ENCODE peak calls at places on chromosomes 6 and 20, in seven cellular contexts. N, S, G, C, D, O and U are unnamed samples.

GRCh38 chr6:28953039-28953872 is 29.5 kb upstream of the TRIM27 start:
- DNase-seq in G (peak), N (no peak), C (peak), O (peak), S (no peak), D (peak), U (peak)

GRCh38 chr6:92748131-92748530 is 671.2 kb downstream of the EPHA7 start:
- DNase-seq in S (no peak), C (no peak), G (peak), O (no peak), D (no peak), N (no peak), U (no peak)

GRCh38 chr20:43388267-43389081 is 69.2 kb upstream of the SRSF6 start:
- DNase-seq in S (no peak), D (no peak), O (no peak), G (no peak), C (no peak), N (no peak), U (no peak)

GRCh38 chr20:34536798-34537394 is 20.7 kb downstream of the DYNLRB1 start:
- DNase-seq in D (peak), C (peak), S (no peak), O (peak), G (no peak), N (no peak), U (peak)

GRCh38 chr6:56359201-56359899 is 112.0 kb upstream of the COL21A1 start:
- DNase-seq in D (peak), C (peak), S (no peak), O (peak), G (peak), N (no peak), U (peak)

GRCh38 chr6:25404693-25405169 is 125.6 kb downstream of the CARMIL1 start:
- DNase-seq in S (no peak), O (no peak), D (no peak), C (peak), G (no peak), N (no peak), U (peak)

GRCh38 chr6:42791706-42792320 is 10.0 kb downstream of the BICRAL start:
- DNase-seq in D (no peak), G (no peak), O (no peak), C (no peak), N (no peak), S (no peak), U (no peak)

GRCh38 chr6:3247255-3248146 is 11.2 kb upstream of the PSMG4 start:
- DNase-seq in O (no peak), S (peak), G (peak), C (no peak), N (no peak), D (no peak), U (peak)

GRCh38 chr6:43835872-43836419 is 65.9 kb downstream of the VEGFA start:
- DNase-seq in S (peak), N (no peak), G (no peak), O (no peak), D (no peak), C (no peak), U (no peak)

GRCh38 chr20:4449977-4450715 is 271.6 kb upstream of the PRND start:
- DNase-seq in N (no peak), G (no peak), C (no peak), O (no peak), S (no peak), D (no peak), U (no peak)

GRCh38 chr6:163437466-163437865 is 22.9 kb downstream of the QKI start:
- DNase-seq in C (no peak), D (no peak), N (no peak), G (no peak), S (no peak), O (no peak), U (no peak)

GRCh38 chr20:35200255-35200654 is 26.2 kb upstream of the MMP24 start:
- DNase-seq in G (peak), D (no peak), S (no peak), O (no peak), C (no peak), N (peak), U (no peak)

GRCh38 chr20:39050555-39050902 is 88.4 kb downstream of the DHX35 start:
- DNase-seq in D (no peak), S (no peak), O (no peak), C (no peak), G (no peak), N (no peak), U (no peak)

GRCh38 chr6:35258858-35259193 is 709 bp upstream of the ZNF76 start:
- DNase-seq in D (peak), S (no peak), G (peak), O (peak), N (no peak), C (peak), U (no peak)

GRCh38 chr6:133099573-133099972 is 141.6 kb upstream of the EYA4 start:
- DNase-seq in G (peak), D (no peak), O (no peak), C (no peak), S (no peak), N (no peak), U (no peak)

GRCh38 chr6:2396856-2397640 is 151.6 kb upstream of the GMDS start:
- DNase-seq in G (peak), S (no peak), C (no peak), D (no peak), N (no peak), O (no peak), U (no peak)

GRCh38 chr6:168096271-168096764 is 17.3 kb upstream of the FRMD1 start:
- DNase-seq in S (peak), C (no peak), O (no peak), G (no peak), D (no peak), N (no peak), U (no peak)

GRCh38 chr6:15969236-15969778 is 159.6 kb upstream of the MYLIP start:
- DNase-seq in S (no peak), G (no peak), C (no peak), O (no peak), D (no peak), N (peak), U (no peak)

GRCh38 chr6:137105375-137105774 is 60.6 kb upstream of the IL20RA start:
- DNase-seq in C (no peak), D (no peak), N (peak), O (no peak), S (no peak), G (no peak), U (no peak)

GRCh38 chr6:161414800-161415199 is 140.9 kb upstream of the AGPAT4 start:
- DNase-seq in G (no peak), D (no peak), N (no peak), O (no peak), S (no peak), C (no peak), U (no peak)

GRCh38 chr20:47003223-47003622 is 108.6 kb downstream of the EYA2 start:
- DNase-seq in O (no peak), D (no peak), N (no peak), C (no peak), S (no peak), G (no peak), U (no peak)

GRCh38 chr6:46010771-46011170 is 4.9 kb downstream of the CLIC5 start:
- DNase-seq in C (no peak), G (no peak), N (no peak), D (no peak), O (no peak), S (no peak), U (no peak)

GRCh38 chr6:113402541-113402940 is 454.6 kb upstream of the MARCKS start:
- DNase-seq in C (no peak), O (no peak), S (no peak), D (no peak), G (no peak), N (no peak), U (no peak)

GRCh38 chr20:50850721-50851286 is 55.9 kb downstream of the BCAS4 start:
- DNase-seq in D (no peak), C (no peak), S (no peak), O (no peak), G (no peak), N (no peak), U (no peak)

GRCh38 chr6:134021396-134022122 is 30.9 kb downstream of the SLC2A12 start:
- DNase-seq in O (no peak), G (no peak), D (no peak), N (no peak), C (no peak), S (no peak), U (no peak)

GRCh38 chr20:58078741-58079522 is 149.5 kb downstream of the ANKRD60 start:
- DNase-seq in N (no peak), G (no peak), S (no peak), O (no peak), C (no peak), D (no peak), U (peak)

GRCh38 chr6:126064994-126065401 is 78.7 kb downstream of the TRMT11 start:
- DNase-seq in N (no peak), C (no peak), O (no peak), S (no peak), D (no peak), G (no peak), U (no peak)

GRCh38 chr6:129385117-129385516 is 324.9 kb downstream of the ARHGAP18 start:
- DNase-seq in D (no peak), G (no peak), O (no peak), N (no peak), S (no peak), C (no peak), U (no peak)

GRCh38 chr6:149923327-149923986 is 536 bp upstream of the RAET1G start:
- DNase-seq in N (no peak), O (no peak), G (no peak), C (no peak), D (no peak), S (no peak), U (no peak)

GRCh38 chr20:49186535-49187329 is 1.4 kb downstream of the STAU1 start:
- DNase-seq in D (peak), N (peak), C (peak), S (peak), O (peak), G (peak), U (peak)

GRCh38 chr6:170087946-170088348 is 202.9 kb downstream of the DLL1 start:
- DNase-seq in S (peak), G (no peak), D (peak), O (no peak), N (no peak), C (peak), U (no peak)